ENCODE peak calls at places on chromosome 1, in seven cellular contexts. One of them, this sample, is unnamed.

GRCh38 chr1:204130178-204130577 is 21.7 kb downstream of the ETNK2 start:
- DNase-seq in NCI-H510A treated with DMSO at 0.1 percent for 48 hours: no peak
- DNase-seq in IMR-90: no peak
- DNase-seq in H1: no peak
- DNase-seq in DMS 273 treated with DMSO at 0.1 percent for 48 hours: no peak
- DNase-seq in T-helper 1 cell: no peak
- DNase-seq in CMK: no peak
- DNase-seq in this sample: no peak

GRCh38 chr1:165284471-165284870 is 72.0 kb downstream of the LMX1A start:
- DNase-seq in NCI-H510A treated with DMSO at 0.1 percent for 48 hours: peak
- DNase-seq in H1: no peak
- DNase-seq in IMR-90: no peak
- DNase-seq in T-helper 1 cell: no peak
- DNase-seq in CMK: no peak
- DNase-seq in DMS 273 treated with DMSO at 0.1 percent for 48 hours: no peak
- DNase-seq in this sample: no peak

GRCh38 chr1:20867062-20867461 is 80.0 kb upstream of the HP1BP3 start:
- DNase-seq in IMR-90: peak
- DNase-seq in NCI-H510A treated with DMSO at 0.1 percent for 48 hours: no peak
- DNase-seq in T-helper 1 cell: no peak
- DNase-seq in CMK: no peak
- DNase-seq in DMS 273 treated with DMSO at 0.1 percent for 48 hours: no peak
- DNase-seq in H1: no peak
- DNase-seq in this sample: no peak

GRCh38 chr1:87394462-87394861 is 65.8 kb downstream of the LMO4 start:
- DNase-seq in CMK: no peak
- DNase-seq in T-helper 1 cell: no peak
- DNase-seq in DMS 273 treated with DMSO at 0.1 percent for 48 hours: no peak
- DNase-seq in H1: no peak
- DNase-seq in IMR-90: no peak
- DNase-seq in NCI-H510A treated with DMSO at 0.1 percent for 48 hours: no peak
- DNase-seq in this sample: no peak

GRCh38 chr1:68051475-68051874 is 1.0 kb upstream of the DIRAS3 start:
- DNase-seq in IMR-90: peak
- DNase-seq in CMK: no peak
- DNase-seq in NCI-H510A treated with DMSO at 0.1 percent for 48 hours: no peak
- DNase-seq in DMS 273 treated with DMSO at 0.1 percent for 48 hours: peak
- DNase-seq in T-helper 1 cell: no peak
- DNase-seq in H1: peak
- DNase-seq in this sample: no peak

GRCh38 chr1:215878843-215879242 is 311.7 kb downstream of the KCTD3 start:
- DNase-seq in DMS 273 treated with DMSO at 0.1 percent for 48 hours: no peak
- DNase-seq in CMK: no peak
- DNase-seq in H1: no peak
- DNase-seq in IMR-90: no peak
- DNase-seq in NCI-H510A treated with DMSO at 0.1 percent for 48 hours: no peak
- DNase-seq in T-helper 1 cell: no peak
- DNase-seq in this sample: no peak

GRCh38 chr1:23865543-23865930 is 2.6 kb downstream of the FUCA1 start:
- DNase-seq in IMR-90: peak
- DNase-seq in T-helper 1 cell: no peak
- DNase-seq in DMS 273 treated with DMSO at 0.1 percent for 48 hours: no peak
- DNase-seq in H1: no peak
- DNase-seq in NCI-H510A treated with DMSO at 0.1 percent for 48 hours: no peak
- DNase-seq in CMK: no peak
- DNase-seq in this sample: peak

GRCh38 chr1:940121-941026 is 16.7 kb downstream of the SAMD11 start:
- DNase-seq in T-helper 1 cell: no peak
- DNase-seq in H1: no peak
- DNase-seq in CMK: no peak
- DNase-seq in IMR-90: peak
- DNase-seq in DMS 273 treated with DMSO at 0.1 percent for 48 hours: peak
- DNase-seq in NCI-H510A treated with DMSO at 0.1 percent for 48 hours: no peak
- DNase-seq in this sample: no peak

GRCh38 chr1:211068976-211069375 is 65.0 kb downstream of the KCNH1 start:
- DNase-seq in H1: no peak
- DNase-seq in DMS 273 treated with DMSO at 0.1 percent for 48 hours: no peak
- DNase-seq in T-helper 1 cell: no peak
- DNase-seq in NCI-H510A treated with DMSO at 0.1 percent for 48 hours: no peak
- DNase-seq in CMK: no peak
- DNase-seq in IMR-90: no peak
- DNase-seq in this sample: no peak

GRCh38 chr1:93816970-93817738 is 61.9 kb downstream of the DNTTIP2 start:
- DNase-seq in T-helper 1 cell: no peak
- DNase-seq in NCI-H510A treated with DMSO at 0.1 percent for 48 hours: peak
- DNase-seq in H1: no peak
- DNase-seq in IMR-90: peak
- DNase-seq in CMK: peak
- DNase-seq in DMS 273 treated with DMSO at 0.1 percent for 48 hours: peak
- DNase-seq in this sample: peak

GRCh38 chr1:214192825-214193643 is 87.9 kb upstream of the SMYD2 start:
- DNase-seq in DMS 273 treated with DMSO at 0.1 percent for 48 hours: no peak
- DNase-seq in H1: no peak
- DNase-seq in NCI-H510A treated with DMSO at 0.1 percent for 48 hours: no peak
- DNase-seq in CMK: no peak
- DNase-seq in IMR-90: no peak
- DNase-seq in T-helper 1 cell: no peak
- DNase-seq in this sample: no peak

GRCh38 chr1:87295720-87296119 is 33.0 kb upstream of the LMO4 start:
- DNase-seq in CMK: no peak
- DNase-seq in DMS 273 treated with DMSO at 0.1 percent for 48 hours: no peak
- DNase-seq in IMR-90: no peak
- DNase-seq in T-helper 1 cell: no peak
- DNase-seq in H1: no peak
- DNase-seq in NCI-H510A treated with DMSO at 0.1 percent for 48 hours: no peak
- DNase-seq in this sample: no peak

GRCh38 chr1:211323156-211324063 is 3.2 kb upstream of the TRAF5 start:
- DNase-seq in CMK: no peak
- DNase-seq in NCI-H510A treated with DMSO at 0.1 percent for 48 hours: peak
- DNase-seq in DMS 273 treated with DMSO at 0.1 percent for 48 hours: peak
- DNase-seq in T-helper 1 cell: peak
- DNase-seq in IMR-90: peak
- DNase-seq in H1: peak
- DNase-seq in this sample: no peak

GRCh38 chr1:45050931-45051748 is 39.1 kb downstream of the UROD start:
- DNase-seq in DMS 273 treated with DMSO at 0.1 percent for 48 hours: no peak
- DNase-seq in T-helper 1 cell: peak
- DNase-seq in CMK: no peak
- DNase-seq in H1: no peak
- DNase-seq in NCI-H510A treated with DMSO at 0.1 percent for 48 hours: no peak
- DNase-seq in IMR-90: no peak
- DNase-seq in this sample: no peak

GRCh38 chr1:228510101-228510850 is 23.1 kb downstream of the RNF187 start:
- DNase-seq in NCI-H510A treated with DMSO at 0.1 percent for 48 hours: no peak
- DNase-seq in IMR-90: no peak
- DNase-seq in T-helper 1 cell: no peak
- DNase-seq in CMK: no peak
- DNase-seq in DMS 273 treated with DMSO at 0.1 percent for 48 hours: no peak
- DNase-seq in H1: no peak
- DNase-seq in this sample: no peak

GRCh38 chr1:30748699-30749401 is 8.7 kb downstream of the LAPTM5 start:
- DNase-seq in H1: no peak
- DNase-seq in CMK: no peak
- DNase-seq in T-helper 1 cell: peak
- DNase-seq in IMR-90: no peak
- DNase-seq in NCI-H510A treated with DMSO at 0.1 percent for 48 hours: no peak
- DNase-seq in DMS 273 treated with DMSO at 0.1 percent for 48 hours: no peak
- DNase-seq in this sample: no peak

GRCh38 chr1:9165396-9165795 is 36.5 kb upstream of the GPR157 start:
- DNase-seq in NCI-H510A treated with DMSO at 0.1 percent for 48 hours: no peak
- DNase-seq in IMR-90: no peak
- DNase-seq in CMK: no peak
- DNase-seq in H1: no peak
- DNase-seq in T-helper 1 cell: no peak
- DNase-seq in DMS 273 treated with DMSO at 0.1 percent for 48 hours: no peak
- DNase-seq in this sample: no peak

GRCh38 chr1:21325731-21326387 is 35.6 kb upstream of the ECE1 start:
- DNase-seq in DMS 273 treated with DMSO at 0.1 percent for 48 hours: no peak
- DNase-seq in T-helper 1 cell: no peak
- DNase-seq in IMR-90: no peak
- DNase-seq in NCI-H510A treated with DMSO at 0.1 percent for 48 hours: no peak
- DNase-seq in CMK: no peak
- DNase-seq in H1: no peak
- DNase-seq in this sample: no peak

GRCh38 chr1:34163792-34164509 is 1.1 kb downstream of the CSMD2 start:
- DNase-seq in NCI-H510A treated with DMSO at 0.1 percent for 48 hours: peak
- DNase-seq in H1: peak
- DNase-seq in DMS 273 treated with DMSO at 0.1 percent for 48 hours: no peak
- DNase-seq in T-helper 1 cell: no peak
- DNase-seq in CMK: no peak
- DNase-seq in IMR-90: no peak
- DNase-seq in this sample: no peak

GRCh38 chr1:119828266-119828665 is 17.0 kb upstream of the REG4 start:
- DNase-seq in T-helper 1 cell: no peak
- DNase-seq in NCI-H510A treated with DMSO at 0.1 percent for 48 hours: no peak
- DNase-seq in CMK: no peak
- DNase-seq in H1: no peak
- DNase-seq in IMR-90: peak
- DNase-seq in DMS 273 treated with DMSO at 0.1 percent for 48 hours: no peak
- DNase-seq in this sample: no peak

GRCh38 chr1:66295821-66296220 is 238.1 kb upstream of the SGIP1 start:
- DNase-seq in CMK: no peak
- DNase-seq in DMS 273 treated with DMSO at 0.1 percent for 48 hours: no peak
- DNase-seq in NCI-H510A treated with DMSO at 0.1 percent for 48 hours: no peak
- DNase-seq in T-helper 1 cell: no peak
- DNase-seq in H1: no peak
- DNase-seq in IMR-90: no peak
- DNase-seq in this sample: no peak

GRCh38 chr1:53862507-53862906 is 24.4 kb upstream of the NDC1 start:
- DNase-seq in IMR-90: no peak
- DNase-seq in DMS 273 treated with DMSO at 0.1 percent for 48 hours: no peak
- DNase-seq in T-helper 1 cell: no peak
- DNase-seq in H1: no peak
- DNase-seq in NCI-H510A treated with DMSO at 0.1 percent for 48 hours: no peak
- DNase-seq in CMK: no peak
- DNase-seq in this sample: no peak

GRCh38 chr1:2372551-2373490 is 18.5 kb downstream of the MORN1 start:
- DNase-seq in DMS 273 treated with DMSO at 0.1 percent for 48 hours: no peak
- DNase-seq in CMK: no peak
- DNase-seq in T-helper 1 cell: no peak
- DNase-seq in H1: no peak
- DNase-seq in IMR-90: no peak
- DNase-seq in NCI-H510A treated with DMSO at 0.1 percent for 48 hours: no peak
- DNase-seq in this sample: no peak

GRCh38 chr1:93732514-93732913 is 50.9 kb upstream of the BCAR3 start:
- DNase-seq in CMK: no peak
- DNase-seq in DMS 273 treated with DMSO at 0.1 percent for 48 hours: no peak
- DNase-seq in T-helper 1 cell: no peak
- DNase-seq in H1: no peak
- DNase-seq in IMR-90: no peak
- DNase-seq in NCI-H510A treated with DMSO at 0.1 percent for 48 hours: no peak
- DNase-seq in this sample: no peak

GRCh38 chr1:201436461-201436860 is 14.9 kb upstream of the TNNI1 start:
- DNase-seq in CMK: no peak
- DNase-seq in DMS 273 treated with DMSO at 0.1 percent for 48 hours: no peak
- DNase-seq in H1: peak
- DNase-seq in NCI-H510A treated with DMSO at 0.1 percent for 48 hours: peak
- DNase-seq in T-helper 1 cell: no peak
- DNase-seq in IMR-90: peak
- DNase-seq in this sample: no peak

GRCh38 chr1:48291421-48291820 is 68.9 kb downstream of the SLC5A9 start:
- DNase-seq in DMS 273 treated with DMSO at 0.1 percent for 48 hours: no peak
- DNase-seq in IMR-90: no peak
- DNase-seq in CMK: no peak
- DNase-seq in NCI-H510A treated with DMSO at 0.1 percent for 48 hours: no peak
- DNase-seq in H1: no peak
- DNase-seq in T-helper 1 cell: no peak
- DNase-seq in this sample: no peak

GRCh38 chr1:29900727-29901126 is 664.4 kb downstream of the PTPRU start:
- DNase-seq in CMK: no peak
- DNase-seq in IMR-90: no peak
- DNase-seq in T-helper 1 cell: no peak
- DNase-seq in NCI-H510A treated with DMSO at 0.1 percent for 48 hours: no peak
- DNase-seq in H1: no peak
- DNase-seq in DMS 273 treated with DMSO at 0.1 percent for 48 hours: no peak
- DNase-seq in this sample: no peak